ENCODE peak calls at places on chromosome 2, in ten cellular contexts. Q, K, R, J, P, U, G, C, D and H are unnamed samples.

GRCh38 chr2:100924520-100925451 is 77.3 kb upstream of the RPL31 start:
- DNase-seq in R (no peak), P (peak; percentile 93), G (peak; percentile 30), U (no peak), K (peak; percentile 85), Q (no peak), C (no peak), D (no peak), J (peak; percentile 10), H (no peak)

GRCh38 chr2:71614976-71615768 is 161.8 kb downstream of the DYSF start:
- DNase-seq in D (no peak), U (no peak), R (no peak), G (peak; percentile 29), P (peak; percentile 25), Q (peak; percentile 46), K (peak; percentile 8), C (no peak), J (no peak), H (peak; percentile 0)

GRCh38 chr2:637406-637776 is 39.8 kb downstream of the TMEM18 start:
- DNase-seq in Q (no peak), K (no peak), J (no peak), G (no peak), C (no peak), D (no peak), P (no peak), R (no peak), U (no peak), H (no peak)

GRCh38 chr2:96485751-96486643 is 19.2 kb downstream of the NEURL3 start:
- DNase-seq in R (no peak), K (peak; percentile 87), J (peak; percentile 66), Q (peak; percentile 79), U (no peak), G (peak; percentile 66), C (no peak), D (peak; percentile 60), P (peak; percentile 94), H (no peak)

GRCh38 chr2:183070942-183071844 is 7.4 kb upstream of the DUSP19 start:
- DNase-seq in Q (peak; percentile 29), C (no peak), U (peak; percentile 70), G (peak; percentile 71), K (peak; percentile 43), R (no peak), J (no peak), P (peak; percentile 59), D (peak; percentile 92), H (peak; percentile 31)

GRCh38 chr2:20925265-20925889 is 102.5 kb upstream of the LDAH start:
- DNase-seq in G (peak; percentile 40), P (no peak), K (no peak), J (no peak), Q (no peak), R (no peak), D (peak; percentile 40), C (no peak), U (peak; percentile 25), H (peak; percentile 55)

GRCh38 chr2:230575640-230576324 is 136.9 kb upstream of the CAB39 start:
- DNase-seq in K (no peak), P (peak; percentile 25), J (peak; percentile 67), R (no peak), C (no peak), D (no peak), G (no peak), U (no peak), Q (no peak), H (peak; percentile 12)

GRCh38 chr2:117785740-117786139 is 28.8 kb upstream of the DDX18 start:
- DNase-seq in C (peak; percentile 0), Q (peak; percentile 27), K (peak; percentile 37), J (peak; percentile 44), G (peak; percentile 81), R (peak; percentile 68), D (peak; percentile 73), P (peak; percentile 53), U (peak; percentile 13), H (peak; percentile 53)

GRCh38 chr2:240249423-240250149 is 109.1 kb upstream of the OTOS start:
- DNase-seq in P (no peak), U (no peak), Q (no peak), R (no peak), D (no peak), C (no peak), G (no peak), J (peak; percentile 3), K (no peak), H (peak; percentile 94)

GRCh38 chr2:12818416-12819097 is 101.8 kb downstream of the TRIB2 start:
- DNase-seq in C (no peak), J (no peak), U (no peak), P (no peak), G (no peak), D (no peak), K (no peak), R (no peak), Q (no peak), H (no peak)

GRCh38 chr2:47232738-47233415 is 77.8 kb upstream of the STPG4 start:
- DNase-seq in K (peak; percentile 82), R (peak; percentile 19), D (no peak), Q (no peak), G (peak; percentile 40), P (no peak), U (no peak), C (no peak), J (no peak), H (peak; percentile 74)

GRCh38 chr2:88857274-88857741 is 165.8 kb downstream of the RPIA start:
- DNase-seq in J (no peak), P (peak; percentile 86), R (no peak), K (no peak), U (no peak), Q (no peak), D (no peak), C (no peak), G (no peak), H (no peak)

DNA sequence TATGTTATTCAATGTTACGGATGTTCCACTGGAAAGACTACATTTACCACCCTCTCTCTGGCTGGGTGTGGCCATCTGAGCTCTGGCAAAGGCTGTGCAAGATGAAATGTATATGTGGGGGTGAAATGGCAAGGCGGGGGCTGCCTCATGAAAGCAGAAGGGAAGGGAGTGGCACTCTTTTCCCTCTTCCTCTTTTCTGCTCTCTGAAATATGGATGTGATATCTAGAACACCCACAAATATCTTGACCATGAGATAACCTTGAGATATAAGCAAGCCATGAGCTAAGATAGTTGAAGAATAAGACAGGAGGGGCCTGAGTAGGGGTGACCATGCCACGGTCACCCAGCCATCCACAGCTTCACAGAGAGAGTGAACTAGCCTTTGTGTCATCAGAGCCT is 367.8 kb upstream of the ID2 start:
- DNase-seq in J (no peak), D (no peak), G (no peak), P (no peak), K (no peak), Q (peak; percentile 43), R (no peak), C (no peak), U (no peak), H (no peak)
- H3K4me1 ChIP-seq in J (peaks cover 32% of the 10 kb centered on the region), D (peaks cover 7% of the 10 kb centered on the region), G (peaks cover 21% of the 10 kb centered on the region), P (peaks cover 6% of the 10 kb centered on the region), K (peaks cover 4% of the 10 kb centered on the region), Q (peaks cover 8% of the 10 kb centered on the region), R (peaks cover 23% of the 10 kb centered on the region), C (peaks cover 9% of the 10 kb centered on the region), U (peaks cover 1% of the 10 kb centered on the region), H (no peaks in the 10 kb centered on the region)

GRCh38 chr2:148959745-148960144 is 78.8 kb upstream of the LYPD6B start:
- DNase-seq in J (no peak), D (no peak), U (no peak), P (no peak), G (no peak), C (no peak), R (no peak), Q (no peak), K (no peak), H (no peak)
- H3K4me3 ChIP-seq in J (no peak overlapping the region), D (no peak overlapping the region), U (no peak overlapping the region), P (no peak overlapping the region), G (no peak overlapping the region), C (no peak overlapping the region), R (no peak overlapping the region), Q (no peak overlapping the region), K (no peak overlapping the region), H (no peak overlapping the region)

DNA sequence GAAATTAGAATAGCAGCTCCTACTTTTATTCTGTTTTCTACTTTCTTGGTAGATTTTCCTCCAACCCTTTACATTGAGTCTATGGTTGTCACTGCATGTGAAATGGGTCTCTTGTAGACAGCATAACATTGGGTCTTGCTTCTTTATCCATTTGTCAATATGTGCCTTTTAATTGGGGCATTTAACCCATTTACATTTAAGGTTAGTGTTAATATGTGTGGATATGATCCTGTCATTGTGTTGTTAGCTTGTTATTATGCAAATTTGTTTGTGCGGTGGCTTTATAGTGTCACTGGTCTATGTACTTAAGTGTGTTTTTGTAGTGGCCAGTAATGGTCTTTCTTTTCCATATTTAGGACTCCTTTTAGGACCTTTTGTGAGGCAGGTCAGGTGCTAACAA is 276.9 kb upstream of the SPHKAP start:
- DNase-seq in R (no peak), J (no peak), Q (no peak), C (no peak), U (no peak), K (no peak), G (no peak), D (no peak), P (no peak), H (no peak)
- H3K27me3 ChIP-seq in R (no peaks in the 10 kb centered on the region), J (no peaks in the 10 kb centered on the region), Q (no peaks in the 10 kb centered on the region), C (no peaks in the 10 kb centered on the region), U (no peaks in the 10 kb centered on the region), K (no peaks in the 10 kb centered on the region), G (no peaks in the 10 kb centered on the region), D (no peaks in the 10 kb centered on the region), P (no peaks in the 10 kb centered on the region), H (no peaks in the 10 kb centered on the region)

GRCh38 chr2:1927896-1928568 is 183.7 kb upstream of the PXDN start:
- DNase-seq in G (no peak), Q (no peak), C (no peak), P (no peak), J (no peak), D (no peak), K (no peak), U (no peak), R (no peak), H (no peak)

GRCh38 chr2:1923557-1923956 is 179.2 kb upstream of the PXDN start:
- DNase-seq in U (no peak), D (no peak), R (no peak), G (no peak), Q (no peak), C (no peak), K (no peak), P (no peak), J (no peak), H (no peak)

GRCh38 chr2:1925516-1925915 is 181.2 kb upstream of the PXDN start:
- DNase-seq in U (no peak), K (no peak), D (no peak), P (no peak), Q (no peak), C (no peak), J (no peak), R (no peak), G (no peak), H (no peak)

GRCh38 chr2:1929001-1929400 is 184.7 kb upstream of the PXDN start:
- DNase-seq in J (no peak), K (no peak), D (no peak), R (no peak), C (no peak), Q (no peak), P (no peak), U (no peak), G (no peak), H (no peak)

DNA sequence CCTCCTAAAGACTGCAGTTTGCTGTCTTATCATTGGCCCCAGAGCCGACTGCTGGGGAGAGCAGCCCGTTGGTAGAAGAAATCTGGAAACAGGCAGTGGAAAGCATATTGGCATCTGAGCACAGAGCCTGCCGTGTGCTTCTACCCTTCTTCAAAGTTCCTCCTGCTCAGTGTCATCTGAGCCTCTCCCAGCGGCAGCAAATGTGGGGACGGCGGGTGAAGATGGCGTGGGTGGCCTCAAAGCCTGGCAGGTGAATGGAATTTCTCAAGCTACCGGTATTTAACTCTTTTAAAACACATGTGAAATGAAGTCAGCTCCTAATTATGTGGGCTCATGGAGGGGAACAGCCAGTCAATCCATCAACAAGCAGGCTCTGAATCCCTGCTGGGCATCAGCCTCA is 181.6 kb upstream of the PXDN start:
- DNase-seq in R (no peak), Q (no peak), U (no peak), J (no peak), G (no peak), D (peak; percentile 73), K (no peak), P (no peak), C (no peak), H (no peak)
- H3K4me1 ChIP-seq in R (no peaks in the 10 kb centered on the region), Q (no peaks in the 10 kb centered on the region), U (no peaks in the 10 kb centered on the region), J (no peaks in the 10 kb centered on the region), G (peaks cover 6% of the 10 kb centered on the region), D (no peaks in the 10 kb centered on the region), K (no peaks in the 10 kb centered on the region), P (no peaks in the 10 kb centered on the region), C (no peaks in the 10 kb centered on the region), H (no peaks in the 10 kb centered on the region)